ENCODE peak calls at places on chromosomes 12 and 14, in seven cellular contexts. One of them, this sample, is unnamed.

GRCh38 chr14:22587247-22587646 is 1.8 kb downstream of the DAD1 start:
- DNase-seq in MCF 10A: no peak
- DNase-seq in stomach: no peak
- DNase-seq in HepG2: no peak
- DNase-seq in fibroblast of pulmonary artery: no peak
- DNase-seq in GM12878: no peak
- DNase-seq in PC-9: no peak
- DNase-seq in this sample: no peak

GRCh38 chr12:107992016-107992415 is 137.1 kb upstream of the WSCD2 start:
- DNase-seq in MCF 10A: no peak
- DNase-seq in stomach: no peak
- DNase-seq in HepG2: no peak
- DNase-seq in fibroblast of pulmonary artery: no peak
- DNase-seq in GM12878: no peak
- DNase-seq in PC-9: no peak
- DNase-seq in this sample: no peak

GRCh38 chr14:29663281-29663801 is 264.3 kb downstream of the PRKD1 start:
- DNase-seq in MCF 10A: peak
- DNase-seq in stomach: no peak
- DNase-seq in HepG2: no peak
- DNase-seq in fibroblast of pulmonary artery: peak
- DNase-seq in GM12878: no peak
- DNase-seq in PC-9: no peak
- DNase-seq in this sample: no peak

GRCh38 chr14:98458702-98459101 is 813.3 kb downstream of the BCL11B start:
- DNase-seq in MCF 10A: no peak
- DNase-seq in stomach: no peak
- DNase-seq in HepG2: no peak
- DNase-seq in fibroblast of pulmonary artery: no peak
- DNase-seq in GM12878: no peak
- DNase-seq in PC-9: no peak
- DNase-seq in this sample: no peak

GRCh38 chr14:31080060-31080459 is 53.9 kb upstream of the STRN3 start:
- DNase-seq in MCF 10A: peak
- DNase-seq in stomach: no peak
- DNase-seq in HepG2: no peak
- DNase-seq in fibroblast of pulmonary artery: no peak
- DNase-seq in GM12878: no peak
- DNase-seq in PC-9: peak
- DNase-seq in this sample: no peak

GRCh38 chr12:88113871-88114270 is 28.0 kb downstream of the CEP290 start:
- DNase-seq in MCF 10A: no peak
- DNase-seq in stomach: no peak
- DNase-seq in HepG2: no peak
- DNase-seq in fibroblast of pulmonary artery: peak
- DNase-seq in GM12878: no peak
- DNase-seq in PC-9: no peak
- DNase-seq in this sample: no peak

GRCh38 chr12:104480826-104481457 is 24.2 kb downstream of the CHST11 start:
- DNase-seq in MCF 10A: peak
- DNase-seq in stomach: peak
- DNase-seq in HepG2: no peak
- DNase-seq in fibroblast of pulmonary artery: peak
- DNase-seq in GM12878: no peak
- DNase-seq in PC-9: no peak
- DNase-seq in this sample: no peak

GRCh38 chr14:22753586-22753985 is 12.9 kb upstream of the OXA1L start:
- DNase-seq in MCF 10A: no peak
- DNase-seq in stomach: no peak
- DNase-seq in HepG2: peak
- DNase-seq in fibroblast of pulmonary artery: no peak
- DNase-seq in GM12878: no peak
- DNase-seq in PC-9: no peak
- DNase-seq in this sample: no peak

GRCh38 chr14:22477569-22478194 is 111.3 kb downstream of the DAD1 start:
- DNase-seq in MCF 10A: no peak
- DNase-seq in stomach: no peak
- DNase-seq in HepG2: no peak
- DNase-seq in fibroblast of pulmonary artery: no peak
- DNase-seq in GM12878: no peak
- DNase-seq in PC-9: no peak
- DNase-seq in this sample: no peak

GRCh38 chr12:96344124-96344695 is 56.0 kb downstream of the CDK17 start:
- DNase-seq in MCF 10A: no peak
- DNase-seq in stomach: no peak
- DNase-seq in HepG2: no peak
- DNase-seq in fibroblast of pulmonary artery: no peak
- DNase-seq in GM12878: no peak
- DNase-seq in PC-9: no peak
- DNase-seq in this sample: no peak

GRCh38 chr14:97976861-97977260 is 1179.7 kb downstream of the VRK1 start:
- DNase-seq in MCF 10A: peak
- DNase-seq in stomach: no peak
- DNase-seq in HepG2: no peak
- DNase-seq in fibroblast of pulmonary artery: no peak
- DNase-seq in GM12878: no peak
- DNase-seq in PC-9: no peak
- DNase-seq in this sample: no peak

GRCh38 chr12:101459642-101460346 is 15.3 kb upstream of the SPIC start:
- DNase-seq in MCF 10A: peak
- DNase-seq in stomach: peak
- DNase-seq in HepG2: peak
- DNase-seq in fibroblast of pulmonary artery: no peak
- DNase-seq in GM12878: no peak
- DNase-seq in PC-9: peak
- DNase-seq in this sample: no peak

GRCh38 chr12:40325349-40325960 is 100.7 kb downstream of the LRRK2 start:
- DNase-seq in MCF 10A: peak
- DNase-seq in stomach: no peak
- DNase-seq in HepG2: peak
- DNase-seq in fibroblast of pulmonary artery: peak
- DNase-seq in GM12878: no peak
- DNase-seq in PC-9: peak
- DNase-seq in this sample: peak

GRCh38 chr12:75446857-75447256 is 33.7 kb upstream of the GLIPR1 start:
- DNase-seq in MCF 10A: peak
- DNase-seq in stomach: no peak
- DNase-seq in HepG2: no peak
- DNase-seq in fibroblast of pulmonary artery: peak
- DNase-seq in GM12878: no peak
- DNase-seq in PC-9: peak
- DNase-seq in this sample: no peak

GRCh38 chr12:106107566-106107965 is 31.2 kb downstream of the NUAK1 start:
- DNase-seq in MCF 10A: peak
- DNase-seq in stomach: no peak
- DNase-seq in HepG2: no peak
- DNase-seq in fibroblast of pulmonary artery: peak
- DNase-seq in GM12878: no peak
- DNase-seq in PC-9: peak
- DNase-seq in this sample: no peak

GRCh38 chr12:110246690-110247339 is 34.2 kb upstream of the ATP2A2 start:
- DNase-seq in MCF 10A: no peak
- DNase-seq in stomach: no peak
- DNase-seq in HepG2: no peak
- DNase-seq in fibroblast of pulmonary artery: no peak
- DNase-seq in GM12878: no peak
- DNase-seq in PC-9: peak
- DNase-seq in this sample: no peak

GRCh38 chr12:68358532-68359485 is 26.6 kb upstream of the MDM1 start:
- DNase-seq in MCF 10A: peak
- DNase-seq in stomach: peak
- DNase-seq in HepG2: peak
- DNase-seq in fibroblast of pulmonary artery: peak
- DNase-seq in GM12878: peak
- DNase-seq in PC-9: peak
- DNase-seq in this sample: peak

GRCh38 chr14:104860414-104860813 is 4.7 kb upstream of the CEP170B start:
- DNase-seq in MCF 10A: no peak
- DNase-seq in stomach: no peak
- DNase-seq in HepG2: no peak
- DNase-seq in fibroblast of pulmonary artery: no peak
- DNase-seq in GM12878: no peak
- DNase-seq in PC-9: no peak
- DNase-seq in this sample: no peak

GRCh38 chr12:79983492-79983891 is 48.6 kb upstream of the PPP1R12A start:
- DNase-seq in MCF 10A: peak
- DNase-seq in stomach: no peak
- DNase-seq in HepG2: no peak
- DNase-seq in fibroblast of pulmonary artery: peak
- DNase-seq in GM12878: no peak
- DNase-seq in PC-9: no peak
- DNase-seq in this sample: no peak

GRCh38 chr12:65205886-65206285 is 36.5 kb downstream of the LEMD3 start:
- DNase-seq in MCF 10A: no peak
- DNase-seq in stomach: no peak
- DNase-seq in HepG2: no peak
- DNase-seq in fibroblast of pulmonary artery: no peak
- DNase-seq in GM12878: no peak
- DNase-seq in PC-9: no peak
- DNase-seq in this sample: no peak

GRCh38 chr14:104576607-104577332 is 2.8 kb upstream of the C14orf180 start:
- DNase-seq in MCF 10A: no peak
- DNase-seq in stomach: peak
- DNase-seq in HepG2: peak
- DNase-seq in fibroblast of pulmonary artery: no peak
- DNase-seq in GM12878: no peak
- DNase-seq in PC-9: no peak
- DNase-seq in this sample: no peak

GRCh38 chr12:105706321-105706972 is 376.0 kb downstream of the C12orf75 start:
- DNase-seq in MCF 10A: peak
- DNase-seq in stomach: no peak
- DNase-seq in HepG2: no peak
- DNase-seq in fibroblast of pulmonary artery: peak
- DNase-seq in GM12878: no peak
- DNase-seq in PC-9: peak
- DNase-seq in this sample: no peak

GRCh38 chr12:80892597-80893445 is 44.9 kb downstream of the LIN7A start:
- DNase-seq in MCF 10A: no peak
- DNase-seq in stomach: no peak
- DNase-seq in HepG2: no peak
- DNase-seq in fibroblast of pulmonary artery: no peak
- DNase-seq in GM12878: peak
- DNase-seq in PC-9: no peak
- DNase-seq in this sample: no peak

GRCh38 chr14:74424606-74425005 is 1.4 kb downstream of the SYNDIG1L start:
- DNase-seq in MCF 10A: no peak
- DNase-seq in stomach: no peak
- DNase-seq in HepG2: no peak
- DNase-seq in fibroblast of pulmonary artery: no peak
- DNase-seq in GM12878: no peak
- DNase-seq in PC-9: no peak
- DNase-seq in this sample: no peak

GRCh38 chr12:24222968-24223367 is 273.5 kb upstream of the SOX5 start:
- DNase-seq in MCF 10A: peak
- DNase-seq in stomach: no peak
- DNase-seq in HepG2: no peak
- DNase-seq in fibroblast of pulmonary artery: peak
- DNase-seq in GM12878: no peak
- DNase-seq in PC-9: no peak
- DNase-seq in this sample: no peak

GRCh38 chr14:96362071-96362964 is 823 bp downstream of the ATG2B start:
- DNase-seq in MCF 10A: peak
- DNase-seq in stomach: peak
- DNase-seq in HepG2: peak
- DNase-seq in fibroblast of pulmonary artery: peak
- DNase-seq in GM12878: peak
- DNase-seq in PC-9: peak
- DNase-seq in this sample: peak
- TF ChIP-seq CTCF in MCF 10A: no peak
- TF ChIP-seq CTCF in stomach: no peak
- TF ChIP-seq CTCF in HepG2: no peak
- TF ChIP-seq CTCF in fibroblast of pulmonary artery: no peak
- TF ChIP-seq CTCF in GM12878: no peak
- TF ChIP-seq CTCF in PC-9: no peak
- TF ChIP-seq CTCF in this sample: no peak

DNA sequence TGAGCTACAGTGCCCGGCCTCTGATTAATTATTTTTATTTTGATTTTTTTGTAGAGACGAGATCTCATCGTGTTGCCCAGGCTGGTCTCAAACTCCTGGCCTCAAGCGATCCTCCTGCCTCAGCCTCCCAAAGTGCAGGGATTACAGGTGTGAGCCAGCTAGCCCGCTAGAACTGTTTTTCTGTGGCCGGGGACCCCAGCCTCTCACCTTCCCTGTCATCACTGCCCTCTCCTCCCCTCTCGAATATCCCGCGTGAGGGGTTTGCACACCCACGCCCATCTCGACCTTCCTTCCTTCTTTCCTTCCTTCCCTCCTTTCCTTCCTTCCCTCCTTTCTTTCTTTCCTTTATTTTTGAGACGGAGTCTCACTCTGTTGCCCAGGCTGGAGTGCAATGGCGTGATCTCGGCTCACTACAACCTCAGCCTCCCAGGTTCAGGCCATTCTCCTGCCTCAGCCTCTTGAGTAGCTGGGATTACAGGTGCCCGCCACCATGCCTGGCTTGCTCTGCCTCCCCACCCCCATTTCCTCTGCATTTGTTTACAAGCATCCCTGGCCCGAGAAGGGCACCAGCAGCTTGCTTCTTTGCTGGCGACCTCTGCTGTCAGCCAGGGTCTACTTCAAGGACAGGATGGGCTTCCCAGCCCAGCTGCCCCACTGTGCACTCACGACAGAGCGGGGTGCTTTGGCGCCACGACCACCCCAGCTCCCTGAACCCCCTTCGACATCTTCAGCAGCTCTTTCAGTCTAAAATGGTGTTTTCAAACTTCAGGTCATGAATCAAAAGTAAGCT is 4.3 kb upstream of the TRAF3 start:
- DNase-seq in MCF 10A: no peak
- DNase-seq in stomach: no peak
- DNase-seq in HepG2: peak
- DNase-seq in fibroblast of pulmonary artery: peak
- DNase-seq in GM12878: no peak
- DNase-seq in PC-9: no peak
- DNase-seq in this sample: no peak
- TF ChIP-seq CTCF in MCF 10A: peak
- TF ChIP-seq CTCF in stomach: no peak
- TF ChIP-seq CTCF in HepG2: peak
- TF ChIP-seq CTCF in fibroblast of pulmonary artery: peak
- TF ChIP-seq CTCF in GM12878: peak
- TF ChIP-seq CTCF in PC-9: no peak
- TF ChIP-seq CTCF in this sample: peak

DNA sequence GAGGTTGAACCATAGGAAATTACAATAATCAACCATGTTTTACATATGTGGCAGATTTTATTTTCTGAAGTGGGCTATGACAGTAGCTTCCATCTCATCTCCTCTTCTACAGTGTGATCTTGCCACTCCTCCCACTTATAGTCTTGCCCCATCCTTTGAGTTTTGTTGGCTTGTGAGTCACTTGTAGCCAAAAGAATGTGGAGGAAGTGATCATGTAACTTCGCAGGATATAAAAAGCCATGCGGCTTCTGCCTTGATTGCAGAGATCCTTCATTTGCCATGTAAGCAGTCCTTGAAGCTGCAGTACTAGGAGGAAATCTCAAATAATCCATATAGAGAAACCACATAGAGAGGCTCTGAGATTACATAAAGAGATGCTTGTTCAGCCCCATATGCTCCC is 13.7 kb upstream of the ZNF84 start:
- DNase-seq in MCF 10A: no peak
- DNase-seq in stomach: no peak
- DNase-seq in HepG2: no peak
- DNase-seq in fibroblast of pulmonary artery: peak
- DNase-seq in GM12878: no peak
- DNase-seq in PC-9: no peak
- DNase-seq in this sample: no peak
- TF ChIP-seq CTCF in MCF 10A: no peak
- TF ChIP-seq CTCF in stomach: no peak
- TF ChIP-seq CTCF in HepG2: no peak
- TF ChIP-seq CTCF in fibroblast of pulmonary artery: no peak
- TF ChIP-seq CTCF in GM12878: no peak
- TF ChIP-seq CTCF in PC-9: no peak
- TF ChIP-seq CTCF in this sample: no peak

GRCh38 chr14:53399057-53399456 is 245.9 kb upstream of the DDHD1 start:
- DNase-seq in MCF 10A: peak
- DNase-seq in stomach: no peak
- DNase-seq in HepG2: no peak
- DNase-seq in fibroblast of pulmonary artery: peak
- DNase-seq in GM12878: no peak
- DNase-seq in PC-9: no peak
- DNase-seq in this sample: no peak
- TF ChIP-seq CTCF in MCF 10A: no peak
- TF ChIP-seq CTCF in stomach: no peak
- TF ChIP-seq CTCF in HepG2: no peak
- TF ChIP-seq CTCF in fibroblast of pulmonary artery: peak
- TF ChIP-seq CTCF in GM12878: peak
- TF ChIP-seq CTCF in PC-9: no peak
- TF ChIP-seq CTCF in this sample: no peak